ENCODE peak calls at places on chromosomes 12 and 14, in eight cellular contexts. One of them, this sample, is unnamed.

GRCh38 chr14:68011629-68012028 is 192.1 kb downstream of the RAD51B start:
- DNase-seq in stimulated activated CD8-positive, alpha-beta memory T cell treated with anti-CD3 and anti-CD28 coated beads, Interleukin-4, amount 100 ng/mL, for 24 hours: no peak
- DNase-seq in esophagus squamous epithelium: no peak
- DNase-seq in Daoy: peak
- DNase-seq in NCI-H69: no peak
- DNase-seq in CD4-positive, alpha-beta T cell: no peak
- DNase-seq in SW 1271: no peak
- DNase-seq in NCI-H1417: no peak
- DNase-seq in this sample: peak

GRCh38 chr14:95320076-95320895 is 578 bp upstream of the CLMN start:
- DNase-seq in stimulated activated CD8-positive, alpha-beta memory T cell treated with anti-CD3 and anti-CD28 coated beads, Interleukin-4, amount 100 ng/mL, for 24 hours: no peak
- DNase-seq in esophagus squamous epithelium: no peak
- DNase-seq in Daoy: no peak
- DNase-seq in NCI-H69: no peak
- DNase-seq in CD4-positive, alpha-beta T cell: no peak
- DNase-seq in SW 1271: no peak
- DNase-seq in NCI-H1417: no peak
- DNase-seq in this sample: no peak

GRCh38 chr12:6425588-6426531 is 18.9 kb upstream of the CD27 start:
- DNase-seq in stimulated activated CD8-positive, alpha-beta memory T cell treated with anti-CD3 and anti-CD28 coated beads, Interleukin-4, amount 100 ng/mL, for 24 hours: no peak
- DNase-seq in esophagus squamous epithelium: no peak
- DNase-seq in Daoy: peak
- DNase-seq in NCI-H69: no peak
- DNase-seq in CD4-positive, alpha-beta T cell: no peak
- DNase-seq in SW 1271: no peak
- DNase-seq in NCI-H1417: no peak
- DNase-seq in this sample: no peak

GRCh38 chr12:113649256-113649830 is 177.7 kb upstream of the LHX5 start:
- DNase-seq in stimulated activated CD8-positive, alpha-beta memory T cell treated with anti-CD3 and anti-CD28 coated beads, Interleukin-4, amount 100 ng/mL, for 24 hours: no peak
- DNase-seq in esophagus squamous epithelium: no peak
- DNase-seq in Daoy: no peak
- DNase-seq in NCI-H69: no peak
- DNase-seq in CD4-positive, alpha-beta T cell: no peak
- DNase-seq in SW 1271: no peak
- DNase-seq in NCI-H1417: no peak
- DNase-seq in this sample: no peak

GRCh38 chr12:109247831-109248654 is 61.0 kb downstream of the FOXN4 start:
- DNase-seq in stimulated activated CD8-positive, alpha-beta memory T cell treated with anti-CD3 and anti-CD28 coated beads, Interleukin-4, amount 100 ng/mL, for 24 hours: no peak
- DNase-seq in esophagus squamous epithelium: no peak
- DNase-seq in Daoy: no peak
- DNase-seq in NCI-H69: peak
- DNase-seq in CD4-positive, alpha-beta T cell: no peak
- DNase-seq in SW 1271: no peak
- DNase-seq in NCI-H1417: no peak
- DNase-seq in this sample: no peak

GRCh38 chr14:34340226-34340625 is 121.8 kb downstream of the SPTSSA start:
- DNase-seq in stimulated activated CD8-positive, alpha-beta memory T cell treated with anti-CD3 and anti-CD28 coated beads, Interleukin-4, amount 100 ng/mL, for 24 hours: no peak
- DNase-seq in esophagus squamous epithelium: no peak
- DNase-seq in Daoy: peak
- DNase-seq in NCI-H69: no peak
- DNase-seq in CD4-positive, alpha-beta T cell: no peak
- DNase-seq in SW 1271: no peak
- DNase-seq in NCI-H1417: no peak
- DNase-seq in this sample: no peak

GRCh38 chr14:55654233-55654632 is 74.2 kb downstream of the KTN1 start:
- DNase-seq in stimulated activated CD8-positive, alpha-beta memory T cell treated with anti-CD3 and anti-CD28 coated beads, Interleukin-4, amount 100 ng/mL, for 24 hours: no peak
- DNase-seq in esophagus squamous epithelium: no peak
- DNase-seq in Daoy: no peak
- DNase-seq in NCI-H69: no peak
- DNase-seq in CD4-positive, alpha-beta T cell: no peak
- DNase-seq in SW 1271: no peak
- DNase-seq in NCI-H1417: no peak
- DNase-seq in this sample: no peak

GRCh38 chr12:24759155-24759554 is 189.7 kb downstream of the BCAT1 start:
- DNase-seq in stimulated activated CD8-positive, alpha-beta memory T cell treated with anti-CD3 and anti-CD28 coated beads, Interleukin-4, amount 100 ng/mL, for 24 hours: no peak
- DNase-seq in esophagus squamous epithelium: no peak
- DNase-seq in Daoy: peak
- DNase-seq in NCI-H69: no peak
- DNase-seq in CD4-positive, alpha-beta T cell: no peak
- DNase-seq in SW 1271: no peak
- DNase-seq in NCI-H1417: no peak
- DNase-seq in this sample: no peak

GRCh38 chr12:21941522-21942376 is 523 bp upstream of the ABCC9 start:
- DNase-seq in stimulated activated CD8-positive, alpha-beta memory T cell treated with anti-CD3 and anti-CD28 coated beads, Interleukin-4, amount 100 ng/mL, for 24 hours: no peak
- DNase-seq in esophagus squamous epithelium: no peak
- DNase-seq in Daoy: no peak
- DNase-seq in NCI-H69: no peak
- DNase-seq in CD4-positive, alpha-beta T cell: no peak
- DNase-seq in SW 1271: no peak
- DNase-seq in NCI-H1417: no peak
- DNase-seq in this sample: peak

GRCh38 chr14:20002319-20002718 is 356 bp downstream of the OR4Q2 start:
- DNase-seq in stimulated activated CD8-positive, alpha-beta memory T cell treated with anti-CD3 and anti-CD28 coated beads, Interleukin-4, amount 100 ng/mL, for 24 hours: no peak
- DNase-seq in esophagus squamous epithelium: no peak
- DNase-seq in Daoy: peak
- DNase-seq in NCI-H69: no peak
- DNase-seq in CD4-positive, alpha-beta T cell: no peak
- DNase-seq in SW 1271: no peak
- DNase-seq in NCI-H1417: no peak
- DNase-seq in this sample: no peak

GRCh38 chr12:94640134-94640928 is 10.0 kb downstream of the TMCC3 start:
- DNase-seq in stimulated activated CD8-positive, alpha-beta memory T cell treated with anti-CD3 and anti-CD28 coated beads, Interleukin-4, amount 100 ng/mL, for 24 hours: no peak
- DNase-seq in esophagus squamous epithelium: no peak
- DNase-seq in Daoy: peak
- DNase-seq in NCI-H69: no peak
- DNase-seq in CD4-positive, alpha-beta T cell: no peak
- DNase-seq in SW 1271: no peak
- DNase-seq in NCI-H1417: no peak
- DNase-seq in this sample: no peak

GRCh38 chr12:127306604-127307215 is 960.3 kb upstream of the TMEM132C start:
- DNase-seq in stimulated activated CD8-positive, alpha-beta memory T cell treated with anti-CD3 and anti-CD28 coated beads, Interleukin-4, amount 100 ng/mL, for 24 hours: no peak
- DNase-seq in esophagus squamous epithelium: no peak
- DNase-seq in Daoy: no peak
- DNase-seq in NCI-H69: no peak
- DNase-seq in CD4-positive, alpha-beta T cell: no peak
- DNase-seq in SW 1271: no peak
- DNase-seq in NCI-H1417: no peak
- DNase-seq in this sample: no peak

GRCh38 chr14:68691031-68691864 is 101.6 kb downstream of the ZFP36L1 start:
- DNase-seq in stimulated activated CD8-positive, alpha-beta memory T cell treated with anti-CD3 and anti-CD28 coated beads, Interleukin-4, amount 100 ng/mL, for 24 hours: no peak
- DNase-seq in esophagus squamous epithelium: no peak
- DNase-seq in Daoy: no peak
- DNase-seq in NCI-H69: no peak
- DNase-seq in CD4-positive, alpha-beta T cell: no peak
- DNase-seq in SW 1271: no peak
- DNase-seq in NCI-H1417: no peak
- DNase-seq in this sample: no peak

GRCh38 chr12:2008677-2009076 is 4.4 kb upstream of the DCP1B start:
- DNase-seq in stimulated activated CD8-positive, alpha-beta memory T cell treated with anti-CD3 and anti-CD28 coated beads, Interleukin-4, amount 100 ng/mL, for 24 hours: no peak
- DNase-seq in esophagus squamous epithelium: no peak
- DNase-seq in Daoy: no peak
- DNase-seq in NCI-H69: no peak
- DNase-seq in CD4-positive, alpha-beta T cell: no peak
- DNase-seq in SW 1271: no peak
- DNase-seq in NCI-H1417: no peak
- DNase-seq in this sample: no peak

GRCh38 chr12:39764944-39765560 is 145.4 kb upstream of the ABCD2 start:
- DNase-seq in stimulated activated CD8-positive, alpha-beta memory T cell treated with anti-CD3 and anti-CD28 coated beads, Interleukin-4, amount 100 ng/mL, for 24 hours: no peak
- DNase-seq in esophagus squamous epithelium: no peak
- DNase-seq in Daoy: peak
- DNase-seq in NCI-H69: peak
- DNase-seq in CD4-positive, alpha-beta T cell: no peak
- DNase-seq in SW 1271: peak
- DNase-seq in NCI-H1417: peak
- DNase-seq in this sample: peak

GRCh38 chr12:91326043-91327027 is 143.7 kb upstream of the DCN start:
- DNase-seq in stimulated activated CD8-positive, alpha-beta memory T cell treated with anti-CD3 and anti-CD28 coated beads, Interleukin-4, amount 100 ng/mL, for 24 hours: no peak
- DNase-seq in esophagus squamous epithelium: no peak
- DNase-seq in Daoy: peak
- DNase-seq in NCI-H69: peak
- DNase-seq in CD4-positive, alpha-beta T cell: peak
- DNase-seq in SW 1271: peak
- DNase-seq in NCI-H1417: peak
- DNase-seq in this sample: peak

GRCh38 chr12:13911756-13912554 is 69.4 kb downstream of the GRIN2B start:
- DNase-seq in stimulated activated CD8-positive, alpha-beta memory T cell treated with anti-CD3 and anti-CD28 coated beads, Interleukin-4, amount 100 ng/mL, for 24 hours: no peak
- DNase-seq in esophagus squamous epithelium: no peak
- DNase-seq in Daoy: no peak
- DNase-seq in NCI-H69: no peak
- DNase-seq in CD4-positive, alpha-beta T cell: no peak
- DNase-seq in SW 1271: no peak
- DNase-seq in NCI-H1417: no peak
- DNase-seq in this sample: no peak

GRCh38 chr14:64817631-64818030 is 62.1 kb downstream of the SPTB start:
- DNase-seq in stimulated activated CD8-positive, alpha-beta memory T cell treated with anti-CD3 and anti-CD28 coated beads, Interleukin-4, amount 100 ng/mL, for 24 hours: no peak
- DNase-seq in esophagus squamous epithelium: no peak
- DNase-seq in Daoy: peak
- DNase-seq in NCI-H69: peak
- DNase-seq in CD4-positive, alpha-beta T cell: no peak
- DNase-seq in SW 1271: no peak
- DNase-seq in NCI-H1417: peak
- DNase-seq in this sample: no peak

GRCh38 chr14:98906123-98906995 is 365.6 kb downstream of the BCL11B start:
- DNase-seq in stimulated activated CD8-positive, alpha-beta memory T cell treated with anti-CD3 and anti-CD28 coated beads, Interleukin-4, amount 100 ng/mL, for 24 hours: no peak
- DNase-seq in esophagus squamous epithelium: no peak
- DNase-seq in Daoy: peak
- DNase-seq in NCI-H69: peak
- DNase-seq in CD4-positive, alpha-beta T cell: no peak
- DNase-seq in SW 1271: no peak
- DNase-seq in NCI-H1417: peak
- DNase-seq in this sample: peak

GRCh38 chr12:83005534-83006197 is 319.0 kb downstream of the TMTC2 start:
- DNase-seq in stimulated activated CD8-positive, alpha-beta memory T cell treated with anti-CD3 and anti-CD28 coated beads, Interleukin-4, amount 100 ng/mL, for 24 hours: no peak
- DNase-seq in esophagus squamous epithelium: no peak
- DNase-seq in Daoy: no peak
- DNase-seq in NCI-H69: no peak
- DNase-seq in CD4-positive, alpha-beta T cell: no peak
- DNase-seq in SW 1271: no peak
- DNase-seq in NCI-H1417: no peak
- DNase-seq in this sample: no peak

GRCh38 chr12:65657635-65658034 is 166.6 kb upstream of the HMGA2 start:
- DNase-seq in stimulated activated CD8-positive, alpha-beta memory T cell treated with anti-CD3 and anti-CD28 coated beads, Interleukin-4, amount 100 ng/mL, for 24 hours: no peak
- DNase-seq in esophagus squamous epithelium: no peak
- DNase-seq in Daoy: peak
- DNase-seq in NCI-H69: no peak
- DNase-seq in CD4-positive, alpha-beta T cell: no peak
- DNase-seq in SW 1271: no peak
- DNase-seq in NCI-H1417: no peak
- DNase-seq in this sample: no peak

GRCh38 chr14:88825078-88825458 is 617 bp downstream of the TTC8 start:
- DNase-seq in stimulated activated CD8-positive, alpha-beta memory T cell treated with anti-CD3 and anti-CD28 coated beads, Interleukin-4, amount 100 ng/mL, for 24 hours: no peak
- DNase-seq in esophagus squamous epithelium: no peak
- DNase-seq in Daoy: no peak
- DNase-seq in NCI-H69: peak
- DNase-seq in CD4-positive, alpha-beta T cell: no peak
- DNase-seq in SW 1271: peak
- DNase-seq in NCI-H1417: no peak
- DNase-seq in this sample: no peak

GRCh38 chr14:39272918-39273317 is 39.2 kb downstream of the MIA2 start:
- DNase-seq in stimulated activated CD8-positive, alpha-beta memory T cell treated with anti-CD3 and anti-CD28 coated beads, Interleukin-4, amount 100 ng/mL, for 24 hours: no peak
- DNase-seq in esophagus squamous epithelium: no peak
- DNase-seq in Daoy: no peak
- DNase-seq in NCI-H69: no peak
- DNase-seq in CD4-positive, alpha-beta T cell: no peak
- DNase-seq in SW 1271: no peak
- DNase-seq in NCI-H1417: no peak
- DNase-seq in this sample: no peak

GRCh38 chr12:82329508-82329907 is 28.7 kb downstream of the CCDC59 start:
- DNase-seq in stimulated activated CD8-positive, alpha-beta memory T cell treated with anti-CD3 and anti-CD28 coated beads, Interleukin-4, amount 100 ng/mL, for 24 hours: no peak
- DNase-seq in esophagus squamous epithelium: no peak
- DNase-seq in Daoy: no peak
- DNase-seq in NCI-H69: peak
- DNase-seq in CD4-positive, alpha-beta T cell: no peak
- DNase-seq in SW 1271: no peak
- DNase-seq in NCI-H1417: peak
- DNase-seq in this sample: no peak

GRCh38 chr14:94907626-94908261 is 137.8 kb upstream of the GSC start:
- DNase-seq in stimulated activated CD8-positive, alpha-beta memory T cell treated with anti-CD3 and anti-CD28 coated beads, Interleukin-4, amount 100 ng/mL, for 24 hours: no peak
- DNase-seq in esophagus squamous epithelium: no peak
- DNase-seq in Daoy: peak
- DNase-seq in NCI-H69: peak
- DNase-seq in CD4-positive, alpha-beta T cell: no peak
- DNase-seq in SW 1271: no peak
- DNase-seq in NCI-H1417: no peak
- DNase-seq in this sample: no peak

GRCh38 chr12:101074940-101075680 is 134.9 kb downstream of the SLC5A8 start:
- DNase-seq in stimulated activated CD8-positive, alpha-beta memory T cell treated with anti-CD3 and anti-CD28 coated beads, Interleukin-4, amount 100 ng/mL, for 24 hours: no peak
- DNase-seq in esophagus squamous epithelium: no peak
- DNase-seq in Daoy: peak
- DNase-seq in NCI-H69: peak
- DNase-seq in CD4-positive, alpha-beta T cell: no peak
- DNase-seq in SW 1271: no peak
- DNase-seq in NCI-H1417: no peak
- DNase-seq in this sample: no peak

GRCh38 chr12:2792670-2793500 is 1.9 kb upstream of the FKBP4 start:
- DNase-seq in stimulated activated CD8-positive, alpha-beta memory T cell treated with anti-CD3 and anti-CD28 coated beads, Interleukin-4, amount 100 ng/mL, for 24 hours: no peak
- DNase-seq in esophagus squamous epithelium: no peak
- DNase-seq in Daoy: no peak
- DNase-seq in NCI-H69: no peak
- DNase-seq in CD4-positive, alpha-beta T cell: no peak
- DNase-seq in SW 1271: no peak
- DNase-seq in NCI-H1417: no peak
- DNase-seq in this sample: no peak

GRCh38 chr14:90548455-90548854 is 151.6 kb downstream of the CALM1 start:
- DNase-seq in stimulated activated CD8-positive, alpha-beta memory T cell treated with anti-CD3 and anti-CD28 coated beads, Interleukin-4, amount 100 ng/mL, for 24 hours: no peak
- DNase-seq in esophagus squamous epithelium: no peak
- DNase-seq in Daoy: no peak
- DNase-seq in NCI-H69: no peak
- DNase-seq in CD4-positive, alpha-beta T cell: no peak
- DNase-seq in SW 1271: no peak
- DNase-seq in NCI-H1417: no peak
- DNase-seq in this sample: no peak

GRCh38 chr12:31362115-31362758 is 36.3 kb upstream of the SINHCAF start:
- DNase-seq in stimulated activated CD8-positive, alpha-beta memory T cell treated with anti-CD3 and anti-CD28 coated beads, Interleukin-4, amount 100 ng/mL, for 24 hours: no peak
- DNase-seq in esophagus squamous epithelium: no peak
- DNase-seq in Daoy: peak
- DNase-seq in NCI-H69: peak
- DNase-seq in CD4-positive, alpha-beta T cell: no peak
- DNase-seq in SW 1271: no peak
- DNase-seq in NCI-H1417: peak
- DNase-seq in this sample: no peak

GRCh38 chr14:40003773-40004172 is 571.5 kb upstream of the FBXO33 start:
- DNase-seq in stimulated activated CD8-positive, alpha-beta memory T cell treated with anti-CD3 and anti-CD28 coated beads, Interleukin-4, amount 100 ng/mL, for 24 hours: no peak
- DNase-seq in esophagus squamous epithelium: no peak
- DNase-seq in Daoy: no peak
- DNase-seq in NCI-H69: no peak
- DNase-seq in CD4-positive, alpha-beta T cell: no peak
- DNase-seq in SW 1271: no peak
- DNase-seq in NCI-H1417: peak
- DNase-seq in this sample: no peak

GRCh38 chr12:43766291-43766690 is 7.5 kb downstream of the IRAK4 start:
- DNase-seq in stimulated activated CD8-positive, alpha-beta memory T cell treated with anti-CD3 and anti-CD28 coated beads, Interleukin-4, amount 100 ng/mL, for 24 hours: no peak
- DNase-seq in esophagus squamous epithelium: no peak
- DNase-seq in Daoy: no peak
- DNase-seq in NCI-H69: no peak
- DNase-seq in CD4-positive, alpha-beta T cell: no peak
- DNase-seq in SW 1271: no peak
- DNase-seq in NCI-H1417: no peak
- DNase-seq in this sample: no peak

GRCh38 chr12:110575326-110575725 is 7.8 kb downstream of the PPTC7 start:
- DNase-seq in stimulated activated CD8-positive, alpha-beta memory T cell treated with anti-CD3 and anti-CD28 coated beads, Interleukin-4, amount 100 ng/mL, for 24 hours: no peak
- DNase-seq in esophagus squamous epithelium: no peak
- DNase-seq in Daoy: no peak
- DNase-seq in NCI-H69: no peak
- DNase-seq in CD4-positive, alpha-beta T cell: no peak
- DNase-seq in SW 1271: no peak
- DNase-seq in NCI-H1417: no peak
- DNase-seq in this sample: no peak

GRCh38 chr14:98174031-98174430 is 1098.0 kb downstream of the BCL11B start:
- DNase-seq in stimulated activated CD8-positive, alpha-beta memory T cell treated with anti-CD3 and anti-CD28 coated beads, Interleukin-4, amount 100 ng/mL, for 24 hours: no peak
- DNase-seq in esophagus squamous epithelium: no peak
- DNase-seq in Daoy: no peak
- DNase-seq in NCI-H69: no peak
- DNase-seq in CD4-positive, alpha-beta T cell: no peak
- DNase-seq in SW 1271: no peak
- DNase-seq in NCI-H1417: no peak
- DNase-seq in this sample: no peak

GRCh38 chr12:108634225-108634795 is 616 bp upstream of the SELPLG start:
- DNase-seq in stimulated activated CD8-positive, alpha-beta memory T cell treated with anti-CD3 and anti-CD28 coated beads, Interleukin-4, amount 100 ng/mL, for 24 hours: no peak
- DNase-seq in esophagus squamous epithelium: no peak
- DNase-seq in Daoy: no peak
- DNase-seq in NCI-H69: peak
- DNase-seq in CD4-positive, alpha-beta T cell: no peak
- DNase-seq in SW 1271: no peak
- DNase-seq in NCI-H1417: peak
- DNase-seq in this sample: no peak

This sample was measured in fibroblast of the conjunctiva.